ENCODE peak calls at places on chromosomes 6 and 20, in six cellular contexts. K is activated CD4-positive, alpha-beta T cell treated with anti-CD3 and anti-CD28 coated beads, Interleukin-2, amount 50 U/mL, for 24 hours; J is pancreas; U is mesothelial cell of epicardium; A is HEK293T; X is GM23248. I is an unnamed sample.

GRCh38 chr6:3592371-3592941 is 135.6 kb upstream of the SLC22A23 start:
- DNase-seq in K (no peak), J (no peak), U (no peak), A (peak), X (peak), I (peak)

GRCh38 chr20:13302647-13303425 is 81.8 kb downstream of the ISM1 start:
- DNase-seq in K (no peak), J (no peak), U (no peak), A (peak), X (peak), I (peak)

GRCh38 chr6:138529510-138529909 is 30.2 kb upstream of the NHSL1 start:
- DNase-seq in K (no peak), J (no peak), U (no peak), A (no peak), X (no peak), I (no peak)

GRCh38 chr20:51326241-51326819 is 216.2 kb downstream of the NFATC2 start:
- DNase-seq in K (no peak), J (no peak), U (peak), A (peak), X (peak), I (peak)

GRCh38 chr20:40457404-40457803 is 231.6 kb downstream of the MAFB start:
- DNase-seq in K (no peak), J (no peak), U (no peak), A (no peak), X (no peak), I (no peak)

GRCh38 chr6:166361080-166361429 is 18.7 kb upstream of the SFT2D1 start:
- DNase-seq in K (no peak), J (no peak), U (no peak), A (no peak), X (no peak), I (peak)

GRCh38 chr6:36571122-36572043 is 22.8 kb upstream of the SRSF3 start:
- DNase-seq in K (no peak), J (no peak), U (no peak), A (no peak), X (no peak), I (no peak)

GRCh38 chr6:100370265-100370664 is 94.5 kb downstream of the SIM1 start:
- DNase-seq in K (no peak), J (no peak), U (no peak), A (no peak), X (peak), I (no peak)